ENCODE peak calls at places on chromosomes 12 and 14, in seven cellular contexts. G, C, E, Z, J, R and X are unnamed samples.

GRCh38 chr14:28083456-28083855 is 683.1 kb upstream of the FOXG1 start:
- DNase-seq in G (no peak), E (no peak), Z (no peak), R (no peak), C (peak), J (no peak), X (peak)

GRCh38 chr12:107660861-107661415 is 24.7 kb upstream of the PWP1 start:
- DNase-seq in Z (no peak), R (no peak), C (no peak), G (no peak), E (no peak), J (no peak), X (no peak)

GRCh38 chr12:51922762-51923505 is 15.6 kb downstream of the ACVRL1 start:
- DNase-seq in R (peak), G (peak), C (peak), J (no peak), Z (peak), E (no peak), X (peak)

GRCh38 chr12:65926119-65927004 is 102.1 kb downstream of the HMGA2 start:
- DNase-seq in R (no peak), Z (no peak), G (no peak), E (no peak), C (no peak), J (no peak), X (no peak)

GRCh38 chr14:71388336-71388735 is 481.1 kb downstream of the PCNX1 start:
- DNase-seq in E (no peak), G (no peak), R (no peak), Z (no peak), J (no peak), C (no peak), X (no peak)

GRCh38 chr12:54301428-54302045 is 722 bp upstream of the NFE2 start:
- DNase-seq in J (no peak), Z (no peak), E (no peak), G (no peak), R (no peak), C (no peak), X (no peak)

GRCh38 chr12:56120158-56120846 is 2.2 kb downstream of the ZC3H10 start:
- DNase-seq in E (no peak), C (peak), G (no peak), Z (no peak), J (no peak), R (no peak), X (peak)

GRCh38 chr14:90193925-90194324 is 62.4 kb upstream of the PSMC1 start:
- DNase-seq in Z (no peak), G (no peak), E (peak), C (peak), R (no peak), J (no peak), X (no peak)